ENCODE peak calls at places on chromosome 19, in six cellular contexts. N is fibroblast of the aortic adventitia, C is cardiac muscle cell, M is neural progenitor cell, F is foreskin keratinocyte, O is progenitor cell of endocrine pancreas. Y is an unnamed sample.

GRCh38 chr19:18399008-18399407 is 1.6 kb upstream of the LRRC25 start:
- DNase-seq in N (peak; percentile 49), C (no peak), M (no peak), F (no peak), O (no peak), Y (no peak)

GRCh38 chr19:40320558-40320935 is 27.6 kb downstream of the C19orf47 start:
- DNase-seq in N (no peak), C (no peak), M (no peak), F (no peak), O (no peak), Y (no peak)

GRCh38 chr19:29381353-29382203 is 144.2 kb upstream of the VSTM2B start:
- DNase-seq in N (no peak), C (no peak), M (no peak), F (no peak), O (peak; percentile 1), Y (no peak)

GRCh38 chr19:15252398-15253018 is 20.3 kb upstream of the EPHX3 start:
- DNase-seq in N (peak; percentile 46), C (no peak), M (peak; percentile 55), F (no peak), O (no peak), Y (no peak)

GRCh38 chr19:42292042-42292960 is 9.6 kb upstream of the PRR19 start:
- DNase-seq in N (no peak), C (no peak), M (no peak), F (no peak), O (no peak), Y (no peak)

GRCh38 chr19:3576696-3577443 is 4.1 kb downstream of the HMG20B start:
- DNase-seq in N (peak; percentile 80), C (peak; percentile 75), M (peak; percentile 94), F (no peak), O (no peak), Y (no peak)

GRCh38 chr19:33397536-33398360 is 24.2 kb downstream of the CEBPG start:
- DNase-seq in N (no peak), C (no peak), M (peak; percentile 66), F (no peak), O (no peak), Y (no peak)

GRCh38 chr19:3692141-3693029 is 7.9 kb downstream of the PIP5K1C start:
- DNase-seq in N (no peak), C (no peak), M (no peak), F (no peak), O (no peak), Y (peak; percentile 36)

GRCh38 chr19:8466018-8466417 is 21.2 kb downstream of the HNRNPM start:
- DNase-seq in N (no peak), C (no peak), M (no peak), F (no peak), O (no peak), Y (no peak)

GRCh38 chr19:41998246-41999020 is 4.4 kb upstream of the ATP1A3 start:
- DNase-seq in N (peak; percentile 27), C (peak; percentile 83), M (peak; percentile 92), F (no peak), O (peak; percentile 56), Y (no peak)

GRCh38 chr19:55050749-55051532 is 12.0 kb downstream of the RDH13 start:
- DNase-seq in N (no peak), C (no peak), M (no peak), F (no peak), O (no peak), Y (no peak)

GRCh38 chr19:52188822-52189744 is 769 bp upstream of the PPP2R1A start:
- DNase-seq in N (no peak), C (peak; percentile 61), M (no peak), F (peak; percentile 53), O (peak; percentile 15), Y (no peak)

GRCh38 chr19:38740252-38740592 is 4.1 kb downstream of the CAPN12 start:
- DNase-seq in N (no peak), C (no peak), M (no peak), F (no peak), O (no peak), Y (no peak)

GRCh38 chr19:38737297-38737865 is 6.9 kb downstream of the CAPN12 start:
- DNase-seq in N (no peak), C (no peak), M (no peak), F (no peak), O (no peak), Y (no peak)

GRCh38 chr19:38736413-38737280 is 7.6 kb downstream of the CAPN12 start:
- DNase-seq in N (no peak), C (peak; percentile 76), M (peak; percentile 84), F (no peak), O (peak; percentile 48), Y (peak; percentile 45)

GRCh38 chr19:38739440-38740251 is 4.6 kb downstream of the CAPN12 start:
- DNase-seq in N (no peak), C (no peak), M (no peak), F (no peak), O (no peak), Y (no peak)

DNA sequence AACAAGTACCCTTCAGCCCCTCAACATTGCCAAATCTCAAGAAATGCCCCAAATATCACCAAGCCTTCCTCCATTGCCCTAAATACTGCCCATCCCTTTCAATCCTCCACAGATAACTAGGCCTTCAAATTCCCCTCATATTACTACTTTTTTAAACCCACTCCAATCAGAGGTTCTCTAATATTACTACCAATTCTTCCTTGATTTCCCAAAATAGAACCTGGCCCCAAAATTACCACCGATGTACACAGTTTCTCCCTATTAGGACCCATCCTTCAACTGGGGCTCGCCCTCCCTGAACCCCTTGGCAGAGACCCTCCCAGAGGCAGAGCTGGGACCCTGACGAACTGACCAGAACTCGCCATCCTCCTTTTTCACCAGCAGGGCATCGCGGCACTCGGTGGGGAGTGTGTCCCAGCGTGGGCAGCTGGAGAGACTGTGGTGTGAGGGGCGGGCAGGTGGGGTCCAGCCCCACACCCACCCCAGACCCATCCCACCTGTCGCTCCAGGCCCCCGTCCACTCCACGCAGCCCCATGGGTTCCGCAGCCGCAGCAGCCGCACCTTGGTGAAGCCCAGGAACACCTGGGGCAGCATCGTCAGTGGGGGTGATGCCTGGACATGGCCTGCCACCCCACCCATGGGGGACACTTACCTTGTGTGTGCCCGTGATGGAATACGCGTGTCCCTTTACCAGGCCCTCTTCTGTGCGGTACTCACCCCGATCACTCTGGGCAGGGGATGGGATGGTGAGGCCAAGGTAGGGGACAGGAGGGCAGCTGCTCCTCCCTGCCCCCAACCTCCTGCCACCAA is 6.1 kb downstream of the CAPN12 start:
- DNase-seq in N (no peak), C (no peak), M (no peak), F (no peak), O (no peak), Y (no peak)
- TF ChIP-seq CTCF in N (no peak), C (no peak), M (no peak), F (no peak), O (no peak), Y (no peak)

DNA sequence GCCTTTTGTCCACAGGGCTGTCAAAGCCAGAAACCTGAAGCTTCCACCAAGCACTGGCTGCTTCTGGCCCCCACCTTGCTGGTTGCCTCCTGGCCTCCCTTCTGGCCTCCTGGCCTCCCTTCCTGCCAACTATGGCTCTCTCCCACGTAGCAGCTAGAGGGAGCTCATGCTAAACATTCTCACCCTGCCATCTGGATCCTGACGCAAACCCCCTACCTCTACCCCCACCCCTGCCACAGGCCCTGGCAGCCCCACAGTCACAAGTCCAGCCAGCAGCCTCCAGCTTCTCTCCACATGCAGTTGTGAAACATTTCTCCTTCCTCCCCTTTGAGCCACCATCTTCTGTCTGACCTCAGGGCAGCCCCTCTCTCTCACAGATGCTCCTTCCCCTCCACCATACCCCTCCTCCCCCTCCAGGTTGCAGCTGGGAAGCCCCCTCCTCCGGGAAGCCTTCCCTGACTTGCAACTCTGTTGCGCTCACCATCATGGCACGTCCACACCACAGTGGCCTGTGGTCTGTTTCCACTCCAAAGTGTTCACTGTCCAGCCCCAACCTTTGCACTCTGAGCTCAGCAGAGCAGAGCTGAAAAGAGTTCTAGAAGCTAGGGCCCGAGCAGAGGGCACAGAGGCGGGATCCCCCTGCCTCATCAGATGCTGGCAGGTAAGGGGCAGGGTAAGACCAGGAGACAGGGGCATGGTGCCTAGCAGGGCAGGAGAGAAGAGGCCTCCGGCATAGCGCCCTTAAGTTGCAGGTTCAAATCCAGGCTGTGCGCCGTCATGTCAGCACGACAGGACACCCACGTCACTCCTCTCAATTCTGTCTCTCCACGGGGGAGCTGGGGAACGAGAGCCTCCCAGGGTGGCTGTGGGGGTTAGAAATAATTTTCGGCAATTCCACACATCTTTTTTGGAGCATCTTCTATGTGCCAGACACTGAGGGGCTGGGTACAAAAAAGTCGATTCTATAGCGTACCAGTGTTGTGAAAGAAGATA is 7.3 kb downstream of the ADGRL1 start:
- DNase-seq in N (no peak), C (no peak), M (no peak), F (no peak), O (no peak), Y (no peak)
- TF ChIP-seq CTCF in N (peak; percentile 16), C (no peak), M (peak; percentile 24), F (peak; percentile 22), O (no peak), Y (no peak)

GRCh38 chr19:861099-861755 is 1.8 kb downstream of the CFD start:
- DNase-seq in N (no peak), C (no peak), M (no peak), F (no peak), O (no peak), Y (no peak)

GRCh38 chr19:861756-862528 is 2.5 kb downstream of the CFD start:
- DNase-seq in N (no peak), C (peak; percentile 68), M (peak; percentile 88), F (no peak), O (no peak), Y (peak; percentile 61)

GRCh38 chr19:860481-861098 is 1.1 kb downstream of the CFD start:
- DNase-seq in N (peak; percentile 67), C (peak; percentile 71), M (peak; percentile 75), F (no peak), O (peak; percentile 52), Y (peak; percentile 43)

GRCh38 chr19:858284-858683 is 1.2 kb upstream of the CFD start:
- DNase-seq in N (no peak), C (no peak), M (no peak), F (no peak), O (no peak), Y (no peak)

DNA sequence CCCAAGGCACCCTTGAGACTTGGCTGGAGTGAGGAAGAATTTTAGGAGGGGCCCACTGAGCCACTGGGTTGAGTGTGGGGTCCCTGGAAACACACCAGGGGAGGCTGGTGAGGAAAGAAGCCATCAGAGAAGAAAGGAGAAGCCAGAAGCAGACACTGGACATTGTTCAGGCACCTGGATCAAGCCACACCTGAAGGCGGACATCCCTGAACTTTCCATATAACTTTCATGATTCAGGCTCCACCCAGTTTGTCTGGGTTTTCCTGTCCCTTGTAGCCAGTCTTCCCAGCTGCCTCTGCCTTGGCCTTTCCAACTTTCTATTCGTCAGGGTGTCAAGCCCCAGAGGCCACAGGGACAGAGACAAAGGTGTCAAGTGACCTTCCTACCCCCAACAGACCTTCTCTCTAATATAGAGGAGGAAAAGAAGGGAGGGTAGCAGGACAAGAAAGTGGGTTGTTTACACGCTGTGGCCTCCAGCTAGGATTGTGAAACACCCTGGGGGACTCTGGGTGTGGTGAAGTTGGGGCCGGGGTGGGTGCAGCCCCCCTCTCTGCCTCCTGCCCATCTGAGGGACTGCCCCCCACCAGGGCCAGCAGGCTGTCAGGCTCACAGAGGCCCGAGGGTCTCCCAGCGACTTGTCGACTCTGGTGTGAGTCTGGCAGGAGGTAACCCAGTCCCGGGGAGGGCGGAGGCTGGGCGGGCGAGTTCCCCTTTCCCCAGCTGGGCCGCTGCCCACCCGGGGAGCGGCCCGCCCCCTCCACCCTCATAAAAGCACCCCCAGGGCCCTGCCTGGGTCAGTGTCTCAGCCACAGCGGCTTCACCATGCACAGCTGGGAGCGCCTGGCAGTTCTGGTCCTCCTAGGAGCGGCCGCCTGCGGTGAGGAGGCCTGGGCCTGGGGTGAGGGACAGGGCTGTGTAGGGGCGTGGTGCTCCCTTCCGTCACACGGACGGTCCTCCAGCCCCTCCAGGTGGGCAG is at the start of gene CFD:
- DNase-seq in N (peak; percentile 24), C (no peak), M (no peak), F (no peak), O (no peak), Y (no peak)
- TF ChIP-seq CTCF in N (no peak), C (no peak), M (no peak), F (no peak), O (no peak), Y (no peak)

GRCh38 chr19:49666120-49666444 is 349 bp downstream of the BCL2L12 start:
- DNase-seq in N (no peak), C (no peak), M (no peak), F (no peak), O (no peak), Y (no peak)
- TF ChIP-seq CTCF in N (no peak), C (no peak), M (peak; percentile 33), F (peak; percentile 30), O (peak; percentile 25), Y (no peak)